ENCODE peak calls at places on chromosome 13, in ten cellular contexts. One of them, this sample, is unnamed.

GRCh38 chr13:27960362-27961226 is 8.5 kb downstream of the CDX2 start:
- DNase-seq in breast epithelium: peak; percentile 76
- DNase-seq in substantia nigra: no peak
- DNase-seq in adrenal gland: peak; percentile 9
- DNase-seq in aorta: no peak
- DNase-seq in HCT116: no peak
- DNase-seq in AG04450: no peak
- DNase-seq in tibial nerve: no peak
- DNase-seq in CD4-positive, alpha-beta T cell: no peak
- DNase-seq in right cardiac atrium: peak; percentile 69
- DNase-seq in this sample: peak; percentile 13

GRCh38 chr13:94704347-94705080 is 7.8 kb downstream of the SOX21 start:
- DNase-seq in breast epithelium: no peak
- DNase-seq in substantia nigra: no peak
- DNase-seq in adrenal gland: no peak
- DNase-seq in aorta: no peak
- DNase-seq in HCT116: no peak
- DNase-seq in AG04450: no peak
- DNase-seq in tibial nerve: no peak
- DNase-seq in CD4-positive, alpha-beta T cell: no peak
- DNase-seq in right cardiac atrium: no peak
- DNase-seq in this sample: no peak

GRCh38 chr13:20514866-20515265 is 10.8 kb downstream of the CRYL1 start:
- DNase-seq in breast epithelium: no peak
- DNase-seq in substantia nigra: no peak
- DNase-seq in adrenal gland: no peak
- DNase-seq in aorta: no peak
- DNase-seq in HCT116: no peak
- DNase-seq in AG04450: no peak
- DNase-seq in tibial nerve: no peak
- DNase-seq in CD4-positive, alpha-beta T cell: no peak
- DNase-seq in right cardiac atrium: no peak
- DNase-seq in this sample: no peak

GRCh38 chr13:21458457-21458815 is 667 bp downstream of the ZDHHC20 start:
- DNase-seq in breast epithelium: peak; percentile 75
- DNase-seq in substantia nigra: no peak
- DNase-seq in adrenal gland: peak; percentile 54
- DNase-seq in aorta: no peak
- DNase-seq in HCT116: no peak
- DNase-seq in AG04450: no peak
- DNase-seq in tibial nerve: no peak
- DNase-seq in CD4-positive, alpha-beta T cell: peak; percentile 22
- DNase-seq in right cardiac atrium: peak; percentile 55
- DNase-seq in this sample: no peak

GRCh38 chr13:78875792-78876580 is 217.0 kb upstream of the OBI1 start:
- DNase-seq in breast epithelium: no peak
- DNase-seq in substantia nigra: no peak
- DNase-seq in adrenal gland: no peak
- DNase-seq in aorta: peak; percentile 35
- DNase-seq in HCT116: no peak
- DNase-seq in AG04450: no peak
- DNase-seq in tibial nerve: no peak
- DNase-seq in CD4-positive, alpha-beta T cell: no peak
- DNase-seq in right cardiac atrium: no peak
- DNase-seq in this sample: no peak

GRCh38 chr13:113973218-113974164 is at the start of gene C13orf46:
- DNase-seq in breast epithelium: no peak
- DNase-seq in substantia nigra: no peak
- DNase-seq in adrenal gland: no peak
- DNase-seq in aorta: peak; percentile 40
- DNase-seq in HCT116: no peak
- DNase-seq in AG04450: no peak
- DNase-seq in tibial nerve: no peak
- DNase-seq in CD4-positive, alpha-beta T cell: no peak
- DNase-seq in right cardiac atrium: peak; percentile 53
- DNase-seq in this sample: no peak

GRCh38 chr13:62387642-62388041 is 972.0 kb upstream of the PCDH20 start:
- DNase-seq in breast epithelium: no peak
- DNase-seq in substantia nigra: no peak
- DNase-seq in adrenal gland: no peak
- DNase-seq in aorta: no peak
- DNase-seq in HCT116: peak; percentile 2
- DNase-seq in AG04450: peak; percentile 0
- DNase-seq in tibial nerve: no peak
- DNase-seq in CD4-positive, alpha-beta T cell: no peak
- DNase-seq in right cardiac atrium: no peak
- DNase-seq in this sample: peak; percentile 64

GRCh38 chr13:40430234-40430633 is 236.2 kb downstream of the FOXO1 start:
- DNase-seq in breast epithelium: no peak
- DNase-seq in substantia nigra: no peak
- DNase-seq in adrenal gland: no peak
- DNase-seq in aorta: no peak
- DNase-seq in HCT116: no peak
- DNase-seq in AG04450: no peak
- DNase-seq in tibial nerve: no peak
- DNase-seq in CD4-positive, alpha-beta T cell: no peak
- DNase-seq in right cardiac atrium: no peak
- DNase-seq in this sample: no peak

GRCh38 chr13:48489003-48489402 is 43.9 kb downstream of the RCBTB2 start:
- DNase-seq in breast epithelium: no peak
- DNase-seq in substantia nigra: no peak
- DNase-seq in adrenal gland: no peak
- DNase-seq in aorta: no peak
- DNase-seq in HCT116: no peak
- DNase-seq in AG04450: no peak
- DNase-seq in tibial nerve: no peak
- DNase-seq in CD4-positive, alpha-beta T cell: no peak
- DNase-seq in right cardiac atrium: no peak
- DNase-seq in this sample: no peak

GRCh38 chr13:75556961-75557360 is 7.4 kb downstream of the UCHL3 start:
- DNase-seq in breast epithelium: no peak
- DNase-seq in substantia nigra: no peak
- DNase-seq in adrenal gland: no peak
- DNase-seq in aorta: no peak
- DNase-seq in HCT116: no peak
- DNase-seq in AG04450: no peak
- DNase-seq in tibial nerve: no peak
- DNase-seq in CD4-positive, alpha-beta T cell: no peak
- DNase-seq in right cardiac atrium: no peak
- DNase-seq in this sample: no peak

GRCh38 chr13:50596103-50596502 is 247.4 kb downstream of the DLEU7 start:
- DNase-seq in breast epithelium: no peak
- DNase-seq in substantia nigra: no peak
- DNase-seq in adrenal gland: no peak
- DNase-seq in aorta: no peak
- DNase-seq in HCT116: no peak
- DNase-seq in AG04450: no peak
- DNase-seq in tibial nerve: no peak
- DNase-seq in CD4-positive, alpha-beta T cell: no peak
- DNase-seq in right cardiac atrium: no peak
- DNase-seq in this sample: no peak

GRCh38 chr13:112101360-112101930 is 34.5 kb downstream of the SOX1 start:
- DNase-seq in breast epithelium: no peak
- DNase-seq in substantia nigra: no peak
- DNase-seq in adrenal gland: no peak
- DNase-seq in aorta: no peak
- DNase-seq in HCT116: no peak
- DNase-seq in AG04450: no peak
- DNase-seq in tibial nerve: no peak
- DNase-seq in CD4-positive, alpha-beta T cell: no peak
- DNase-seq in right cardiac atrium: no peak
- DNase-seq in this sample: no peak

GRCh38 chr13:112102243-112102642 is 35.3 kb downstream of the SOX1 start:
- DNase-seq in breast epithelium: no peak
- DNase-seq in substantia nigra: no peak
- DNase-seq in adrenal gland: no peak
- DNase-seq in aorta: no peak
- DNase-seq in HCT116: peak; percentile 7
- DNase-seq in AG04450: no peak
- DNase-seq in tibial nerve: no peak
- DNase-seq in CD4-positive, alpha-beta T cell: no peak
- DNase-seq in right cardiac atrium: no peak
- DNase-seq in this sample: no peak

GRCh38 chr13:112104873-112105234 is 37.9 kb downstream of the SOX1 start:
- DNase-seq in breast epithelium: no peak
- DNase-seq in substantia nigra: no peak
- DNase-seq in adrenal gland: no peak
- DNase-seq in aorta: no peak
- DNase-seq in HCT116: no peak
- DNase-seq in AG04450: no peak
- DNase-seq in tibial nerve: no peak
- DNase-seq in CD4-positive, alpha-beta T cell: no peak
- DNase-seq in right cardiac atrium: no peak
- DNase-seq in this sample: no peak

GRCh38 chr13:112103971-112104872 is 37.3 kb downstream of the SOX1 start:
- DNase-seq in breast epithelium: no peak
- DNase-seq in substantia nigra: no peak
- DNase-seq in adrenal gland: no peak
- DNase-seq in aorta: no peak
- DNase-seq in HCT116: no peak
- DNase-seq in AG04450: no peak
- DNase-seq in tibial nerve: no peak
- DNase-seq in CD4-positive, alpha-beta T cell: no peak
- DNase-seq in right cardiac atrium: no peak
- DNase-seq in this sample: no peak

GRCh38 chr13:112103260-112103843 is 36.4 kb downstream of the SOX1 start:
- DNase-seq in breast epithelium: no peak
- DNase-seq in substantia nigra: no peak
- DNase-seq in adrenal gland: no peak
- DNase-seq in aorta: no peak
- DNase-seq in HCT116: no peak
- DNase-seq in AG04450: no peak
- DNase-seq in tibial nerve: no peak
- DNase-seq in CD4-positive, alpha-beta T cell: no peak
- DNase-seq in right cardiac atrium: no peak
- DNase-seq in this sample: no peak
- H3K27ac ChIP-seq in breast epithelium: no peak overlapping the region
- H3K27ac ChIP-seq in substantia nigra: no peak overlapping the region
- H3K27ac ChIP-seq in adrenal gland: no peak overlapping the region
- H3K27ac ChIP-seq in aorta: no peak overlapping the region
- H3K27ac ChIP-seq in HCT116: no peak overlapping the region
- H3K27ac ChIP-seq in AG04450: no peak overlapping the region
- H3K27ac ChIP-seq in tibial nerve: no peak overlapping the region
- H3K27ac ChIP-seq in CD4-positive, alpha-beta T cell: no peak overlapping the region
- H3K27ac ChIP-seq in right cardiac atrium: no peak overlapping the region
- H3K27ac ChIP-seq in this sample: no peak overlapping the region

GRCh38 chr13:110625771-110626321 is 10.5 kb downstream of the NAXD start:
- DNase-seq in breast epithelium: no peak
- DNase-seq in substantia nigra: no peak
- DNase-seq in adrenal gland: no peak
- DNase-seq in aorta: no peak
- DNase-seq in HCT116: no peak
- DNase-seq in AG04450: no peak
- DNase-seq in tibial nerve: no peak
- DNase-seq in CD4-positive, alpha-beta T cell: no peak
- DNase-seq in right cardiac atrium: no peak
- DNase-seq in this sample: no peak
- H3K27ac ChIP-seq in breast epithelium: no peak overlapping the region
- H3K27ac ChIP-seq in substantia nigra: no peak overlapping the region
- H3K27ac ChIP-seq in adrenal gland: no peak overlapping the region
- H3K27ac ChIP-seq in aorta: no peak overlapping the region
- H3K27ac ChIP-seq in HCT116: no peak overlapping the region
- H3K27ac ChIP-seq in AG04450: no peak overlapping the region
- H3K27ac ChIP-seq in tibial nerve: no peak overlapping the region
- H3K27ac ChIP-seq in CD4-positive, alpha-beta T cell: no peak overlapping the region
- H3K27ac ChIP-seq in right cardiac atrium: no peak overlapping the region
- H3K27ac ChIP-seq in this sample: no peak overlapping the region

GRCh38 chr13:44471686-44472085 is 98.1 kb downstream of the SERP2 start:
- DNase-seq in breast epithelium: no peak
- DNase-seq in substantia nigra: no peak
- DNase-seq in adrenal gland: no peak
- DNase-seq in aorta: no peak
- DNase-seq in HCT116: no peak
- DNase-seq in AG04450: no peak
- DNase-seq in tibial nerve: no peak
- DNase-seq in CD4-positive, alpha-beta T cell: no peak
- DNase-seq in right cardiac atrium: no peak
- DNase-seq in this sample: peak; percentile 72

GRCh38 chr13:44470623-44471562 is 97.3 kb downstream of the SERP2 start:
- DNase-seq in breast epithelium: no peak
- DNase-seq in substantia nigra: no peak
- DNase-seq in adrenal gland: no peak
- DNase-seq in aorta: no peak
- DNase-seq in HCT116: peak; percentile 35
- DNase-seq in AG04450: no peak
- DNase-seq in tibial nerve: no peak
- DNase-seq in CD4-positive, alpha-beta T cell: no peak
- DNase-seq in right cardiac atrium: no peak
- DNase-seq in this sample: peak; percentile 27

GRCh38 chr13:44474122-44474910 is 100.7 kb downstream of the SERP2 start:
- DNase-seq in breast epithelium: no peak
- DNase-seq in substantia nigra: no peak
- DNase-seq in adrenal gland: no peak
- DNase-seq in aorta: no peak
- DNase-seq in HCT116: peak; percentile 75
- DNase-seq in AG04450: no peak
- DNase-seq in tibial nerve: no peak
- DNase-seq in CD4-positive, alpha-beta T cell: no peak
- DNase-seq in right cardiac atrium: no peak
- DNase-seq in this sample: peak; percentile 29
- H3K27ac ChIP-seq in breast epithelium: no peak overlapping the region
- H3K27ac ChIP-seq in substantia nigra: no peak overlapping the region
- H3K27ac ChIP-seq in adrenal gland: no peak overlapping the region
- H3K27ac ChIP-seq in aorta: no peak overlapping the region
- H3K27ac ChIP-seq in HCT116: peak overlapping the region; percentile 42
- H3K27ac ChIP-seq in AG04450: no peak overlapping the region
- H3K27ac ChIP-seq in tibial nerve: no peak overlapping the region
- H3K27ac ChIP-seq in CD4-positive, alpha-beta T cell: no peak overlapping the region
- H3K27ac ChIP-seq in right cardiac atrium: no peak overlapping the region
- H3K27ac ChIP-seq in this sample: no peak overlapping the region

GRCh38 chr13:110396476-110396875 is 89.4 kb downstream of the COL4A2 start:
- DNase-seq in breast epithelium: no peak
- DNase-seq in substantia nigra: no peak
- DNase-seq in adrenal gland: no peak
- DNase-seq in aorta: no peak
- DNase-seq in HCT116: no peak
- DNase-seq in AG04450: no peak
- DNase-seq in tibial nerve: no peak
- DNase-seq in CD4-positive, alpha-beta T cell: no peak
- DNase-seq in right cardiac atrium: no peak
- DNase-seq in this sample: no peak

GRCh38 chr13:110394371-110394841 is 87.3 kb downstream of the COL4A2 start:
- DNase-seq in breast epithelium: no peak
- DNase-seq in substantia nigra: no peak
- DNase-seq in adrenal gland: no peak
- DNase-seq in aorta: peak; percentile 35
- DNase-seq in HCT116: no peak
- DNase-seq in AG04450: no peak
- DNase-seq in tibial nerve: no peak
- DNase-seq in CD4-positive, alpha-beta T cell: no peak
- DNase-seq in right cardiac atrium: no peak
- DNase-seq in this sample: peak; percentile 93

GRCh38 chr13:110391273-110391672 is 84.2 kb downstream of the COL4A2 start:
- DNase-seq in breast epithelium: no peak
- DNase-seq in substantia nigra: no peak
- DNase-seq in adrenal gland: no peak
- DNase-seq in aorta: no peak
- DNase-seq in HCT116: no peak
- DNase-seq in AG04450: no peak
- DNase-seq in tibial nerve: no peak
- DNase-seq in CD4-positive, alpha-beta T cell: no peak
- DNase-seq in right cardiac atrium: no peak
- DNase-seq in this sample: peak; percentile 81

GRCh38 chr13:110392510-110393233 is 85.6 kb downstream of the COL4A2 start:
- DNase-seq in breast epithelium: no peak
- DNase-seq in substantia nigra: no peak
- DNase-seq in adrenal gland: no peak
- DNase-seq in aorta: no peak
- DNase-seq in HCT116: no peak
- DNase-seq in AG04450: no peak
- DNase-seq in tibial nerve: no peak
- DNase-seq in CD4-positive, alpha-beta T cell: no peak
- DNase-seq in right cardiac atrium: no peak
- DNase-seq in this sample: peak; percentile 62

GRCh38 chr13:110393761-110394160 is 86.7 kb downstream of the COL4A2 start:
- DNase-seq in breast epithelium: no peak
- DNase-seq in substantia nigra: no peak
- DNase-seq in adrenal gland: no peak
- DNase-seq in aorta: no peak
- DNase-seq in HCT116: no peak
- DNase-seq in AG04450: no peak
- DNase-seq in tibial nerve: no peak
- DNase-seq in CD4-positive, alpha-beta T cell: no peak
- DNase-seq in right cardiac atrium: no peak
- DNase-seq in this sample: peak; percentile 37
- H3K27ac ChIP-seq in breast epithelium: no peak overlapping the region
- H3K27ac ChIP-seq in substantia nigra: no peak overlapping the region
- H3K27ac ChIP-seq in adrenal gland: no peak overlapping the region
- H3K27ac ChIP-seq in aorta: peak overlapping the region; percentile 88
- H3K27ac ChIP-seq in HCT116: no peak overlapping the region
- H3K27ac ChIP-seq in AG04450: peak overlapping the region; percentile 34
- H3K27ac ChIP-seq in tibial nerve: peak overlapping the region; percentile 86
- H3K27ac ChIP-seq in CD4-positive, alpha-beta T cell: no peak overlapping the region
- H3K27ac ChIP-seq in right cardiac atrium: no peak overlapping the region
- H3K27ac ChIP-seq in this sample: peak overlapping the region; percentile 93

This sample was measured in fibroblast of lung.